ENCODE peak calls at places on chromosome 3, in four cellular contexts. M is AG04450, D is Peyer's patch, A is fibroblast of the aortic adventitia. V is an unnamed sample.

GRCh38 chr3:163543558-163544189 is 1534.6 kb downstream of the SI start:
- DNase-seq in D (no peak), M (no peak), A (no peak), V (no peak)

GRCh38 chr3:100563228-100563627 is 46.2 kb upstream of the ADGRG7 start:
- DNase-seq in D (no peak), A (peak), M (no peak), V (no peak)

GRCh38 chr3:141266797-141267555 is 35.4 kb downstream of the PXYLP1 start:
- DNase-seq in A (no peak), M (no peak), D (no peak), V (no peak)

GRCh38 chr3:149003653-149004305 is 12.4 kb downstream of the GYG1 start:
- DNase-seq in M (no peak), D (no peak), A (no peak), V (no peak)

GRCh38 chr3:177646749-177647148 is 449.5 kb upstream of the TBL1XR1 start:
- DNase-seq in M (no peak), D (no peak), A (no peak), V (no peak)

GRCh38 chr3:112010631-112011030 is 11.9 kb downstream of the TAGLN3 start:
- DNase-seq in M (no peak), D (no peak), A (peak), V (no peak)

GRCh38 chr3:112627419-112627818 is 13.5 kb downstream of the CCDC80 start:
- DNase-seq in M (no peak), D (no peak), A (peak), V (no peak)

GRCh38 chr3:195587406-195587805 is 3.7 kb upstream of the APOD start:
- DNase-seq in M (no peak), A (no peak), D (no peak), V (no peak)

GRCh38 chr3:3998140-3998977 is 199.1 kb downstream of the LRRN1 start:
- DNase-seq in D (no peak), A (no peak), M (no peak), V (no peak)

GRCh38 chr3:186451371-186451770 is 89.3 kb upstream of the DGKG start:
- DNase-seq in A (no peak), D (no peak), M (no peak), V (no peak)

GRCh38 chr3:126954141-126954845 is 28.6 kb upstream of the PLXNA1 start:
- DNase-seq in D (peak), A (no peak), M (no peak), V (no peak)

DNA sequence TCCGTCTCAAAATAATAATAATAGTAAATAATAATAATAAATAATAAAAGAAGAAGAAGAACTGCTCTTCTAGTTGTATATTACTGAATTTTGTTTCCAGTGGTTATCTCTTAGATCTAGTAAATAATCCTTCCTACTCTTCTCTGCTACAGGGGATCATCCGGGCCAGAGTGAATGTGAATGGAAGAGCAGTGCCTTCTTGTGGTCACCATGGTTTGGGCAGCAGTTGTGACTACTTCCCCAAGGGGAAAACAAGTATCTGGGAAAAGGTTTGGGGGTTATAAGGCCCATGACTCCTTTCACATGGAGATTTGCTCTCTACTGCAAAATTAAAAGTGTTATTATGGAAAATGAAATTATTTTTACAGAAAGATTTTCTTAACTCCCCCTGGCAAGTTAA is 5.5 kb upstream of the OR5K1 start:
- DNase-seq in D (no peak), A (no peak), M (no peak), V (no peak)
- TF ChIP-seq CTCF in D (no peak), A (no peak), M (no peak), V (no peak)

GRCh38 chr3:72171461-72171860 is 386.5 kb upstream of the PROK2 start:
- DNase-seq in A (peak), D (no peak), M (no peak), V (no peak)
- H3K4me3 ChIP-seq in A (no peak), D (no peak), M (no peak), V (no peak)

GRCh38 chr3:22729981-22730380 is 473.1 kb upstream of the UBE2E2 start:
- DNase-seq in A (no peak), D (no peak), M (no peak), V (no peak)
- TF ChIP-seq CTCF in A (no peak), D (no peak), M (no peak), V (no peak)

DNA sequence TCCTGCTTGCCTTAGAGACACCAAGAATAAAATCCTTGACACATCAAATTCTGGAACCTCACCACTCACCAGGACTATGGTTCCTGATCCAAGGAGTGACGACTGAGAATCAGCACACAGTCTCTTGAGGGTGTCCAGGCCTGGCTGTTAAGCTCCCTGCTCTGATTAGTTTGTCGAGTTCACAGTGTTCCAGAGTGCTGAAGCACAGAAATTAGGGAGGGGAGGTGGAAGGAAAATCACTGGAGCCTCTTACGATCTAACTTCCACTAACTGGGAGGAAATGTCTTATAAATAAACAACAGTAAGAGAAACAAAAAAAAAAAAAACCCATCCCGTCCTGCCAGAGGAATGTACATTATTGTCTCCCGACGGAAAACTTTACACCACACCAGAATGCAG is 330.2 kb downstream of the TIGIT start:
- DNase-seq in D (no peak), M (peak), A (peak), V (no peak)
- H3K4me3 ChIP-seq in D (peak), M (peak), A (peak), V (peak)

GRCh38 chr3:51997935-51998596 is 2.4 kb upstream of the RPL29 start:
- DNase-seq in M (no peak), D (no peak), A (no peak), V (no peak)
- TF ChIP-seq CTCF in M (no peak), D (no peak), A (no peak), V (no peak)

GRCh38 chr3:181006541-181006940 is 17.0 kb upstream of the DNAJC19 start:
- DNase-seq in M (no peak), A (no peak), D (no peak), V (no peak)
- H3K4me3 ChIP-seq in M (no peak), A (no peak), D (no peak), V (no peak)

GRCh38 chr3:12706504-12707253 is 42.8 kb upstream of the RAF1 start:
- DNase-seq in A (peak), M (no peak), D (peak), V (peak)
- TF ChIP-seq CTCF in A (peak), M (peak), D (peak), V (peak)

GRCh38 chr3:20668411-20668810 is 482.4 kb upstream of the SGO1 start:
- DNase-seq in M (no peak), D (no peak), A (no peak), V (no peak)

GRCh38 chr3:20666091-20666490 is 480.1 kb upstream of the SGO1 start:
- DNase-seq in M (no peak), D (no peak), A (peak), V (no peak)

GRCh38 chr3:20673866-20674265 is 487.9 kb upstream of the SGO1 start:
- DNase-seq in A (no peak), M (no peak), D (no peak), V (no peak)

GRCh38 chr3:20669675-20670074 is 483.7 kb upstream of the SGO1 start:
- DNase-seq in D (no peak), M (no peak), A (no peak), V (no peak)

DNA sequence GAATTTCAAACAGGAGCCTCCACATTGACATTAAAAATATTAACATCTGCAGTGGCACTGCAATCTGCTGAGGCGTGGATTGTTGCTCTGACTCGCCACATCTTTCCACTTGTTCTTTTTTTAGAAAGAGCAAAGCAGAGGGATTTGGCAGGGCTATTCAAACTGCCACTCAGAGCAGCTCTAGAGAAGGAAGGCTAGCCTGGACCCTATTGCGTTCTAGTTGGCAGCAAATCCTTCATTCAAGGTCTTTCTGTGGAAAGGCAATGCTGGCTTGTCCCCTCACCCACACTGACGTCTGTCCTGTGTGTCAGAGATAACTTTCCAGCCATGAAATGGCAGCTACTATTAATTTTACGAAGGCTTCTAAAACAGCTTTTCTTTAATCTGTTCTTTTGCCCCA is 483.2 kb upstream of the SGO1 start:
- DNase-seq in A (peak), D (no peak), M (no peak), V (no peak)
- H3K4me3 ChIP-seq in A (no peak), D (no peak), M (no peak), V (no peak)

V was measured in HFF-Myc.